ENCODE peak calls at places on chromosomes 1 and 21, in six cellular contexts. One of them, this sample, is unnamed.

GRCh38 chr1:2931722-2932401 is 89.4 kb upstream of the ACTRT2 start:
- DNase-seq in lower lobe of right lung: no peak
- DNase-seq in lung: no peak
- DNase-seq in keratinocyte: no peak
- DNase-seq in cardiac muscle cell: no peak
- DNase-seq in hepatocyte: no peak
- DNase-seq in this sample: no peak

GRCh38 chr1:92029241-92029922 is 403 bp upstream of the EPHX4 start:
- DNase-seq in lower lobe of right lung: no peak
- DNase-seq in lung: no peak
- DNase-seq in keratinocyte: no peak
- DNase-seq in cardiac muscle cell: no peak
- DNase-seq in hepatocyte: no peak
- DNase-seq in this sample: no peak

GRCh38 chr1:160567858-160568682 is 11.2 kb downstream of the CD84 start:
- DNase-seq in lower lobe of right lung: no peak
- DNase-seq in lung: no peak
- DNase-seq in keratinocyte: no peak
- DNase-seq in cardiac muscle cell: no peak
- DNase-seq in hepatocyte: no peak
- DNase-seq in this sample: no peak

GRCh38 chr1:56394298-56394697 is 185.1 kb downstream of the PLPP3 start:
- DNase-seq in lower lobe of right lung: no peak
- DNase-seq in lung: no peak
- DNase-seq in keratinocyte: no peak
- DNase-seq in cardiac muscle cell: no peak
- DNase-seq in hepatocyte: no peak
- DNase-seq in this sample: no peak

GRCh38 chr1:229529639-229530038 is 21.5 kb upstream of the NUP133 start:
- DNase-seq in lower lobe of right lung: no peak
- DNase-seq in lung: no peak
- DNase-seq in keratinocyte: no peak
- DNase-seq in cardiac muscle cell: no peak
- DNase-seq in hepatocyte: no peak
- DNase-seq in this sample: no peak

GRCh38 chr1:202567747-202568146 is 142.5 kb downstream of the SYT2 start:
- DNase-seq in lower lobe of right lung: no peak
- DNase-seq in lung: no peak
- DNase-seq in keratinocyte: no peak
- DNase-seq in cardiac muscle cell: no peak
- DNase-seq in hepatocyte: no peak
- DNase-seq in this sample: no peak

GRCh38 chr1:165841582-165842362 is 14.4 kb downstream of the UCK2 start:
- DNase-seq in lower lobe of right lung: no peak
- DNase-seq in lung: no peak
- DNase-seq in keratinocyte: no peak
- DNase-seq in cardiac muscle cell: no peak
- DNase-seq in hepatocyte: no peak
- DNase-seq in this sample: peak; percentile 23

GRCh38 chr1:54965624-54966340 is 14.6 kb upstream of the TMEM61 start:
- DNase-seq in lower lobe of right lung: peak; percentile 71
- DNase-seq in lung: peak; percentile 67
- DNase-seq in keratinocyte: no peak
- DNase-seq in cardiac muscle cell: no peak
- DNase-seq in hepatocyte: no peak
- DNase-seq in this sample: peak; percentile 90

GRCh38 chr1:24166988-24167387 is 20.1 kb downstream of the IFNLR1 start:
- DNase-seq in lower lobe of right lung: no peak
- DNase-seq in lung: no peak
- DNase-seq in keratinocyte: no peak
- DNase-seq in cardiac muscle cell: no peak
- DNase-seq in hepatocyte: no peak
- DNase-seq in this sample: no peak

GRCh38 chr1:119091618-119092017 is 48.8 kb downstream of the WARS2 start:
- DNase-seq in lower lobe of right lung: no peak
- DNase-seq in lung: no peak
- DNase-seq in keratinocyte: no peak
- DNase-seq in cardiac muscle cell: peak; percentile 12
- DNase-seq in hepatocyte: no peak
- DNase-seq in this sample: no peak

GRCh38 chr1:205375816-205376545 is 19.3 kb upstream of the KLHDC8A start:
- DNase-seq in lower lobe of right lung: no peak
- DNase-seq in lung: no peak
- DNase-seq in keratinocyte: no peak
- DNase-seq in cardiac muscle cell: peak; percentile 72
- DNase-seq in hepatocyte: peak; percentile 78
- DNase-seq in this sample: peak; percentile 68

GRCh38 chr1:236685205-236685916 is 938 bp upstream of the ACTN2 start:
- DNase-seq in lower lobe of right lung: no peak
- DNase-seq in lung: no peak
- DNase-seq in keratinocyte: no peak
- DNase-seq in cardiac muscle cell: no peak
- DNase-seq in hepatocyte: no peak
- DNase-seq in this sample: no peak

GRCh38 chr1:86748622-86749373 is 44.4 kb downstream of the SH3GLB1 start:
- DNase-seq in lower lobe of right lung: no peak
- DNase-seq in lung: no peak
- DNase-seq in keratinocyte: no peak
- DNase-seq in cardiac muscle cell: no peak
- DNase-seq in hepatocyte: no peak
- DNase-seq in this sample: no peak

GRCh38 chr1:114669562-114670082 is at the start of gene DENND2C:
- DNase-seq in lower lobe of right lung: no peak
- DNase-seq in lung: no peak
- DNase-seq in keratinocyte: no peak
- DNase-seq in cardiac muscle cell: peak; percentile 68
- DNase-seq in hepatocyte: no peak
- DNase-seq in this sample: no peak

GRCh38 chr21:38712076-38712475 is 93.7 kb upstream of the ETS2 start:
- DNase-seq in lower lobe of right lung: no peak
- DNase-seq in lung: no peak
- DNase-seq in keratinocyte: no peak
- DNase-seq in cardiac muscle cell: peak; percentile 48
- DNase-seq in hepatocyte: peak; percentile 59
- DNase-seq in this sample: peak; percentile 21

GRCh38 chr1:26887125-26887524 is 3.0 kb downstream of the GPN2 start:
- DNase-seq in lower lobe of right lung: no peak
- DNase-seq in lung: no peak
- DNase-seq in keratinocyte: no peak
- DNase-seq in cardiac muscle cell: no peak
- DNase-seq in hepatocyte: peak; percentile 58
- DNase-seq in this sample: peak; percentile 48

GRCh38 chr1:238485906-238486219 is 595.1 kb upstream of the ZP4 start:
- DNase-seq in lower lobe of right lung: no peak
- DNase-seq in lung: no peak
- DNase-seq in keratinocyte: no peak
- DNase-seq in cardiac muscle cell: no peak
- DNase-seq in hepatocyte: peak; percentile 13
- DNase-seq in this sample: no peak

GRCh38 chr1:183097438-183098051 is 74.3 kb downstream of the LAMC1 start:
- DNase-seq in lower lobe of right lung: no peak
- DNase-seq in lung: no peak
- DNase-seq in keratinocyte: no peak
- DNase-seq in cardiac muscle cell: no peak
- DNase-seq in hepatocyte: peak; percentile 15
- DNase-seq in this sample: peak; percentile 44
- H3K4me1 ChIP-seq in lower lobe of right lung: peaks cover 42% of the 10 kb centered on the region
- H3K4me1 ChIP-seq in lung: peaks cover 42% of the 10 kb centered on the region
- H3K4me1 ChIP-seq in keratinocyte: peaks cover 22% of the 10 kb centered on the region
- H3K4me1 ChIP-seq in cardiac muscle cell: no peaks in the 10 kb centered on the region
- H3K4me1 ChIP-seq in hepatocyte: peaks cover 52% of the 10 kb centered on the region
- H3K4me1 ChIP-seq in this sample: peaks cover 23% of the 10 kb centered on the region

GRCh38 chr21:42833439-42833815 is 45.9 kb downstream of the WDR4 start:
- DNase-seq in lower lobe of right lung: no peak
- DNase-seq in lung: no peak
- DNase-seq in keratinocyte: no peak
- DNase-seq in cardiac muscle cell: peak; percentile 32
- DNase-seq in hepatocyte: peak; percentile 55
- DNase-seq in this sample: peak; percentile 71
- TF ChIP-seq CTCF in lower lobe of right lung: peak; percentile 25
- TF ChIP-seq CTCF in lung: no peak
- TF ChIP-seq CTCF in keratinocyte: peak; percentile 18
- TF ChIP-seq CTCF in cardiac muscle cell: no peak
- TF ChIP-seq CTCF in hepatocyte: peak; percentile 43
- TF ChIP-seq CTCF in this sample: peak; percentile 57

DNA sequence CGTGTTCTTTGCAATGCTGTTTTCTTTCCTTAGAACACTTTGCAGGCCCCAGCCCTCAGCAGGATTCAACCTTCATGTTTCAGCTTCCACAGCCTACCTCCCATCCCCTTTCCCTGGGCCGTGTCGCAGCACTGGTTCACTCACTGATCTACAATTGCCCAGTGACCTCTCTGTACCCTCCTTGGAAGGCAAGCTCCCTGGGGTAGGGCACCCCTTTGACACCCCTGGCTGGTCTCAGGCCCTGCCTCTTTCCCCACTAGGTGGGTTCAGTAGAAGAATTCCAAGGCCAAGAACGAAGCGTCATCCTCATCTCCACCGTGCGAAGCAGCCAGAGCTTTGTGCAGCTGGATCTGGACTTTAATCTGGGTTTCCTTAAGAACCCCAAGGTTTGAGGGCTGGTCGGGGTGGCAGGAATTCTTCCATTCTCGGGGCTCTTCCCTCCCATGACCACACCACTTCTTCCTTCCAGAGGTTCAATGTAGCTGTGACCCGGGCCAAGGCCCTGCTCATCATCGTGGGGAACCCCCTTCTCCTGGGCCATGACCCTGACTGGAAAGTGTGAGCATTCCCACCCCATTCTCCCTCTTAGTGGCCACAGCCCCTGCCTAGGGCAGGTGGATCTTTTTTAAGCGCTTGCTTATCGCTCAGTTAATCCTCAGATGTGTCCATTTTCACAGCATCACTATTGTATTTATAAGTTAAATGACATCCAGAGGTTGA is 7.3 kb downstream of the RHOC start:
- DNase-seq in lower lobe of right lung: no peak
- DNase-seq in lung: no peak
- DNase-seq in keratinocyte: no peak
- DNase-seq in cardiac muscle cell: no peak
- DNase-seq in hepatocyte: no peak
- DNase-seq in this sample: no peak
- H3K4me1 ChIP-seq in lower lobe of right lung: peaks cover 63% of the 10 kb centered on the region
- H3K4me1 ChIP-seq in lung: peaks cover 12% of the 10 kb centered on the region
- H3K4me1 ChIP-seq in keratinocyte: peaks cover 53% of the 10 kb centered on the region
- H3K4me1 ChIP-seq in cardiac muscle cell: peaks cover 39% of the 10 kb centered on the region
- H3K4me1 ChIP-seq in hepatocyte: peaks cover 71% of the 10 kb centered on the region
- H3K4me1 ChIP-seq in this sample: peaks cover 27% of the 10 kb centered on the region

DNA sequence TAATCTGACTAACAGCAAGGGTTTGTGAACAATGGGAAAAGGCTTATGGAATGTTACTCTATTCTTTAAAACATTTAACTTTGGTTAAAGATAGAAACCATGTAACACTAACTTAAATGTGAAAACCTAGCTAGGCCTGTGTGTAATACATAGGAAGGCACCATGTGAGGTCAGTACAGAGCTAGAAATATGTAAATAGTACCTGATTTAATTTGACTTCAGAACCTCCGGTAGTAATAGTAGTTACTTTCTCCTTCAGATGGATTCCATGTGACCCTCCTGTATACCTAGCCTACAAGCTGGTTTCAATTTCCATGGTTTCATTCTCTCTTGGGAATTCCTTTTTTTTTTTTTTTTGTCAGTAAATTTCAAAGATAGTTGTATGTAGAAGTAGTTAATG is 1.3 kb downstream of the MTF2 start:
- DNase-seq in lower lobe of right lung: no peak
- DNase-seq in lung: no peak
- DNase-seq in keratinocyte: peak; percentile 50
- DNase-seq in cardiac muscle cell: peak; percentile 48
- DNase-seq in hepatocyte: peak; percentile 73
- DNase-seq in this sample: peak; percentile 80
- TF ChIP-seq CTCF in lower lobe of right lung: peak; percentile 42
- TF ChIP-seq CTCF in lung: peak; percentile 19
- TF ChIP-seq CTCF in keratinocyte: peak; percentile 56
- TF ChIP-seq CTCF in cardiac muscle cell: peak; percentile 61
- TF ChIP-seq CTCF in hepatocyte: peak; percentile 61
- TF ChIP-seq CTCF in this sample: peak; percentile 62

GRCh38 chr1:154418062-154418897 is 13.1 kb downstream of the IL6R start:
- DNase-seq in lower lobe of right lung: peak; percentile 86
- DNase-seq in lung: peak; percentile 85
- DNase-seq in keratinocyte: peak; percentile 99
- DNase-seq in cardiac muscle cell: no peak
- DNase-seq in hepatocyte: peak; percentile 95
- DNase-seq in this sample: no peak
- H3K4me1 ChIP-seq in lower lobe of right lung: peaks cover 75% of the 10 kb centered on the region
- H3K4me1 ChIP-seq in lung: peaks cover 21% of the 10 kb centered on the region
- H3K4me1 ChIP-seq in keratinocyte: peaks cover 54% of the 10 kb centered on the region
- H3K4me1 ChIP-seq in cardiac muscle cell: peaks cover 9% of the 10 kb centered on the region
- H3K4me1 ChIP-seq in hepatocyte: peaks cover 24% of the 10 kb centered on the region
- H3K4me1 ChIP-seq in this sample: peaks cover 7% of the 10 kb centered on the region

DNA sequence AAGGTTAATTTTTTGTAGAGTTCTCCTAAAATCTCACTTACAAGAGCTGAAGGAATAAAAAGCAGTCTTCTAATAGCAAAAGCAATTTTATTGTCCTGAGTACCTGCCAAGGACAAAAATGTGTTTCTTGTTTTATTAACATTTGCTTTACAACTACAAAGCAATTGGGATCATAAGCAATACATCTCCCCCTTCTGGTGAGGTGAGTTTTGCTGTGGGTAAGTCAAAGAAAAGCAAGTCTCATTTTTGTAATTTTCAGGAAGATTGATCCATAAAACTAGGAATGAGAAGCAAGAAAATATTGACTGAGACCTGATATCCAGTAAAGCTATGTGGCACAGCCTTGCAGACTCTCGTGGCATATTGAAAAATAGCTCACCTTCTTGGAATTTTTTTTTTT is 2162.7 kb downstream of the NCAM2 start:
- DNase-seq in lower lobe of right lung: no peak
- DNase-seq in lung: no peak
- DNase-seq in keratinocyte: no peak
- DNase-seq in cardiac muscle cell: no peak
- DNase-seq in hepatocyte: no peak
- DNase-seq in this sample: peak; percentile 8
- TF ChIP-seq CTCF in lower lobe of right lung: no peak
- TF ChIP-seq CTCF in lung: no peak
- TF ChIP-seq CTCF in keratinocyte: no peak
- TF ChIP-seq CTCF in cardiac muscle cell: no peak
- TF ChIP-seq CTCF in hepatocyte: peak; percentile 7
- TF ChIP-seq CTCF in this sample: peak; percentile 44

DNA sequence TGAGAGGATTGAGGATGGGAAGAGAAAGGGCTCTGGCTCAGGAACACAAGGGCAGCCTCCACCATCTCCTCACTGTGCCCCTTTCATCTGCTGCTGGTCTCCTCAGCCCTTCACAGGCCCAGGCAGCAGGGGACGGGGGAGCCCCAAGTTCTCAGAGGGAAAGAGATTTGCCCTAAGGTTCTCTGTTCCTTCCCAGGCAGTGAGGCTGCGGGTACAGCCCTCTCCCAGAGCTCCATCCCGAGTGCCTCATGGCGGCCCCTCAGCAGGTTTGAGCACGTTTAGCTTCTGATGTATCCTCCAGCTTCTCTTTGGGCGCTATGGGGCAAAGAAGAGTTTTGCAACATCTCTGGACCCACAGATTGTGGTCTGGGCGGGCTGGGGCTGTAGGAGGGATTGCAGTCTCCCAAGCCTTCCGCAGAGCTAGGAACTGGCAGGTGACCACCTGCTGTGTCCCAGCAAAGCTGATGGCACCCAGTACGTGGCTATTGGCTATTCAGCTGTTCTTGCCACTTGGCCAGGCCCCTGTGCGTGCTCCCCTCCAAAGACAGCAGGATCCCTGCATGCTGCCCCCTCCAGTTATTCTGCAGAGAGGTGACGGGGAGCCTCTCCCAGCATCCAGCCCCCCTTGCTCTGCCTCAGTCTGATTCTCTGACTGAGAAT is 10.1 kb downstream of the DISP3 start:
- DNase-seq in lower lobe of right lung: no peak
- DNase-seq in lung: no peak
- DNase-seq in keratinocyte: no peak
- DNase-seq in cardiac muscle cell: no peak
- DNase-seq in hepatocyte: no peak
- DNase-seq in this sample: no peak
- H3K4me1 ChIP-seq in lower lobe of right lung: no peaks in the 10 kb centered on the region
- H3K4me1 ChIP-seq in lung: no peaks in the 10 kb centered on the region
- H3K4me1 ChIP-seq in keratinocyte: no peaks in the 10 kb centered on the region
- H3K4me1 ChIP-seq in cardiac muscle cell: no peaks in the 10 kb centered on the region
- H3K4me1 ChIP-seq in hepatocyte: no peaks in the 10 kb centered on the region
- H3K4me1 ChIP-seq in this sample: no peaks in the 10 kb centered on the region